ENCODE peak calls at places on chromosomes 12 and 14, in five cellular contexts. I is astrocyte of the spinal cord, W is left ventricle myocardium inferior, S is heart left ventricle, Y is BJ. G is an unnamed sample.

GRCh38 chr12:109637996-109638395 is 64.4 kb downstream of the MVK start:
- DNase-seq in I (no peak), W (no peak), S (no peak), Y (no peak), G (no peak)

GRCh38 chr14:31785574-31785973 is 224.4 kb downstream of the NUBPL start:
- DNase-seq in I (no peak), W (no peak), S (no peak), Y (no peak), G (no peak)

GRCh38 chr12:84891106-84891838 is 21.3 kb downstream of the SLC6A15 start:
- DNase-seq in I (peak), W (no peak), S (no peak), Y (no peak), G (peak)

GRCh38 chr12:84554199-84554723 is 358.3 kb downstream of the SLC6A15 start:
- DNase-seq in I (no peak), W (no peak), S (no peak), Y (no peak), G (no peak)

GRCh38 chr14:23483216-23483854 is 13.8 kb downstream of the NGDN start:
- DNase-seq in I (no peak), W (no peak), S (no peak), Y (no peak), G (peak)

GRCh38 chr12:3135522-3136461 is 58.6 kb downstream of the TSPAN9 start:
- DNase-seq in I (peak), W (no peak), S (no peak), Y (no peak), G (peak)

GRCh38 chr12:121033625-121034349 is 5.3 kb downstream of the OASL start:
- DNase-seq in I (peak), W (no peak), S (no peak), Y (no peak), G (peak)

GRCh38 chr14:68888883-68889282 is 90.2 kb downstream of the ACTN1 start:
- DNase-seq in I (no peak), W (no peak), S (no peak), Y (no peak), G (peak)

GRCh38 chr12:65821336-65821735 is 2.9 kb upstream of the HMGA2 start:
- DNase-seq in I (no peak), W (no peak), S (no peak), Y (no peak), G (no peak)

GRCh38 chr14:21398901-21399300 is 15.1 kb upstream of the SUPT16H start:
- DNase-seq in I (no peak), W (no peak), S (no peak), Y (no peak), G (no peak)

GRCh38 chr12:9827209-9827888 is at the start of gene KLRF1:
- DNase-seq in I (no peak), W (no peak), S (no peak), Y (no peak), G (no peak)

GRCh38 chr14:57388072-57388471 is 2.3 kb upstream of the NAA30 start:
- DNase-seq in I (no peak), W (no peak), S (no peak), Y (no peak), G (no peak)

GRCh38 chr12:26741828-26742227 is 91.2 kb downstream of the ITPR2 start:
- DNase-seq in I (no peak), W (no peak), S (no peak), Y (no peak), G (no peak)

GRCh38 chr14:30855345-30856037 is 18.9 kb upstream of the COCH start:
- DNase-seq in I (no peak), W (no peak), S (no peak), Y (no peak), G (no peak)

GRCh38 chr14:20808084-20808483 is 5.4 kb upstream of the RNASE1 start:
- DNase-seq in I (no peak), W (no peak), S (no peak), Y (no peak), G (no peak)

GRCh38 chr12:2641209-2641608 is 153.6 kb upstream of the FKBP4 start:
- DNase-seq in I (peak), W (no peak), S (no peak), Y (no peak), G (peak)

GRCh38 chr12:44003721-44004120 is 167.8 kb downstream of the TMEM117 start:
- DNase-seq in I (no peak), W (no peak), S (no peak), Y (no peak), G (no peak)

GRCh38 chr12:68479261-68479581 is 131.5 kb upstream of the RAP1B start:
- DNase-seq in I (peak), W (no peak), S (no peak), Y (peak), G (peak)

GRCh38 chr12:52347546-52348510 is 19.5 kb downstream of the KRT85 start:
- DNase-seq in I (no peak), W (no peak), S (no peak), Y (no peak), G (no peak)

GRCh38 chr12:49273726-49274395 is 9.0 kb downstream of the TUBA1C start:
- DNase-seq in I (no peak), W (no peak), S (no peak), Y (no peak), G (no peak)

GRCh38 chr12:30968211-30968610 is 41.7 kb downstream of the TSPAN11 start:
- DNase-seq in I (no peak), W (no peak), S (peak), Y (no peak), G (no peak)

GRCh38 chr12:125610971-125611370 is 545.7 kb downstream of the AACS start:
- DNase-seq in I (no peak), W (no peak), S (no peak), Y (no peak), G (no peak)

GRCh38 chr14:36442824-36443241 is 77.2 kb downstream of the NKX2-1 start:
- DNase-seq in I (no peak), W (no peak), S (no peak), Y (no peak), G (no peak)

GRCh38 chr12:113955109-113955970 is 10.8 kb downstream of the RBM19 start:
- DNase-seq in I (no peak), W (no peak), S (no peak), Y (no peak), G (peak)

GRCh38 chr14:61699092-61699491 is 3.8 kb downstream of the HIF1A start:
- DNase-seq in I (no peak), W (no peak), S (no peak), Y (no peak), G (peak)

GRCh38 chr14:91067186-91067585 is 6.7 kb upstream of the RPS6KA5 start:
- DNase-seq in I (no peak), W (no peak), S (no peak), Y (no peak), G (no peak)

GRCh38 chr14:29144598-29144997 is 378.0 kb downstream of the FOXG1 start:
- DNase-seq in I (peak), W (no peak), S (no peak), Y (peak), G (peak)

GRCh38 chr12:14696265-14696741 is at the start of gene GUCY2C:
- DNase-seq in I (no peak), W (no peak), S (no peak), Y (no peak), G (no peak)

GRCh38 chr12:56020437-56021189 is at the start of gene IKZF4:
- DNase-seq in I (peak), W (no peak), S (no peak), Y (no peak), G (peak)

GRCh38 chr12:107277850-107278249 is 184.5 kb upstream of the CRY1 start:
- DNase-seq in I (peak), W (no peak), S (no peak), Y (peak), G (peak)

GRCh38 chr12:107287436-107288413 is 194.4 kb upstream of the CRY1 start:
- DNase-seq in I (peak), W (no peak), S (no peak), Y (no peak), G (peak)

GRCh38 chr12:107283652-107284051 is 190.3 kb upstream of the CRY1 start:
- DNase-seq in I (no peak), W (no peak), S (no peak), Y (no peak), G (no peak)

GRCh38 chr12:107288414-107289125 is 195.2 kb upstream of the CRY1 start:
- DNase-seq in I (peak), W (no peak), S (no peak), Y (no peak), G (no peak)

GRCh38 chr12:107282628-107283027 is 189.3 kb upstream of the CRY1 start:
- DNase-seq in I (no peak), W (no peak), S (no peak), Y (no peak), G (peak)
- H3K4me3 ChIP-seq in I (no peak), W (no peak), S (no peak), Y (no peak), G (no peak)

GRCh38 chr14:74048291-74048690 is 29.1 kb downstream of the BBOF1 start:
- DNase-seq in I (peak), W (no peak), S (no peak), Y (no peak), G (peak)
- TF ChIP-seq CTCF in I (peak), W (no peak), S (no peak), Y (no peak), G (peak)

DNA sequence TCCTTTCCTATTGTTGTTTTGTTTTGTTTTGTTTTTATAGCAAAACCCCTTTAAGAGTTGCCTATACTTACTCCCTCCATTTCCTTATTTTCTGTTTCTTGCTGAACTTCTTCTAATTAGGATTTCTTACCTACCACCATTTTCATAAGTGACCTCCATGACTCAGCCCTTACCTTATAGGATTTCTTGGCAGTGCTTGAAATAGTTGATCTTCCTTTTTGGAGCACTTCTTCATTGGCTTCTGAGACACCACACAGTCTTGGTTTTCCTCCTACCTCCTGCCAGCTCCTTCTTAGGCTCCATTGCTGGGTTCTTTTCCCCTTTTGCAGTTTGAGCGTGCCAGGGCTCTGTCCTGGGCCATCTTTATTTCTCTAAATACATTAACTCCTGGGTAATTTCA is 23.4 kb upstream of the EID3 start:
- DNase-seq in I (no peak), W (no peak), S (no peak), Y (no peak), G (no peak)
- H3K4me3 ChIP-seq in I (no peak), W (no peak), S (no peak), Y (peak), G (no peak)

GRCh38 chr12:111100003-111100402 is 179.6 kb upstream of the MYL2 start:
- DNase-seq in I (no peak), W (no peak), S (no peak), Y (no peak), G (no peak)

GRCh38 chr12:111103583-111103982 is 183.2 kb upstream of the MYL2 start:
- DNase-seq in I (no peak), W (no peak), S (no peak), Y (no peak), G (no peak)

GRCh38 chr12:111100554-111100953 is 180.2 kb upstream of the MYL2 start:
- DNase-seq in I (no peak), W (no peak), S (no peak), Y (no peak), G (no peak)

GRCh38 chr12:111101003-111101402 is 180.6 kb upstream of the MYL2 start:
- DNase-seq in I (no peak), W (no peak), S (no peak), Y (no peak), G (no peak)

DNA sequence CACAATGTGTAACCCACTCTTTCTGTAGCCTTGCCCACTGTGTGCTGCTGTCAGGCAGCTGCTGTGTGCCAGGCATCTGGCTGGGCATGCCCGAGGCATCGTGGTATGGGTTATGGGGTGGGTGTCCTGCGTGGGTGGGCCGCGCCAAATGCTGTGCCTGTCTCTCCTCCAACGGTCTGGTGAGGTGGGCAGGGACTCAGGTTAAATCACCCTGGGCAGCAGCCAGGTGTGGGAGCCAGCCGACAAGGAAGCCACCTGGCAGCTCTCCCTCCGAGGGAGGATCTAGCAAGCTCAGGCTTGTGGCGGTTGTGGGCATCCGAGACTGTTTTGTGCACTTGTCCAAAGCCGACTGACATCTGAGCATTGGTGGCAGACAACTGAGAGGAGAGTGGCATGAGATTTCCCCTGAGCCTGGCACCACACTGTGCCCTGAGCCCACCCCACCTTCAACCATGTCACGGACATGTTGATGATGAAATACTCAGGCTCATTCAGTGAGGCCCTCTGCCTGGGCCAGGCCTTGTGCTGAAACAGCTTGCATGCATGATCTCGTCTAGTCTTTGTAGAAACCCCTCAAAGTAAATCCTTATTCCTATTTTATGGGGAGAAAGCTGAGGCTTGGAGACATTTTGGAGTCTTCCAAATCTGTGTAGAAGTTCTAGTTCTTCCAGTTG is 181.8 kb upstream of the MYL2 start:
- DNase-seq in I (no peak), W (no peak), S (no peak), Y (no peak), G (no peak)
- TF ChIP-seq CTCF in I (no peak), W (no peak), S (no peak), Y (no peak), G (no peak)

DNA sequence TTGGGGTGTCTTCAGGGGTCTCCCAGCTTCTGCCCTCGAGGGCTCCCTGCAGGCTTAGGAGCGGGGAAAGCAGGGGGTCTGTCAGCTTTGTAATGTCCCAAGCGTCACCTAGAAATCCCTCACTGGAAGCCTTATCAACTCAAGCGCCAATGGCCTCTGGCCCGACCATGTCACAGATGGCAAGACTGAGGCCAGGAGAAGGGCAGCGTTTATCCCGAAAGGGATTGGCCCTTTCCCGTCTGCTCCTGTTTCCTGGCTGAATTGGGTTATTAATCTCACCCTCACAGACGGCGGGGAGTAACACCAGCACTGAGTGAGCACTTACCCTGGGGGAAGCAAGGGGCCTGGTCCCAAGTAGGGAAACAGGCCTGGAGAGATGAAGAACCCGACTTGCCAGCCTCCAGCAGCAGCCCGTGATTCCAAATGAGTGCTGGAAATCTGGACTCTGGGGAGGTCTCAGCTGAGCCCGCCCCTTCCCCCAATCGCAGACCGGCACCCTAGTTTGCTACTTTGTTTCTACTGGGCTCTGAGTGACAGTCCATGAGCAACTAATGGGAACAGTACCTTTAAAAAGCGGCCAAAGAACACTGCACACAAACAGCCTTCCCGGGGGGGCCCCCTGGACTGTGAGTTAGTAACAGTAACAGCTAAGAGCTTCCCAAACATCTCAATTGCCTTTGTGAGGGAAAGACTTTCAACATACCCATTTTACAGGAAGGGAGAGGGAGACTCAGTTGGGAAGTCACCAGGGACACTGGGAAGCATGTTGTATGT is 2.1 kb upstream of the NCOR2 start:
- DNase-seq in I (peak), W (no peak), S (no peak), Y (no peak), G (peak)
- H3K4me3 ChIP-seq in I (no peak), W (no peak), S (no peak), Y (no peak), G (no peak)

GRCh38 chr12:117718559-117718958 is 250.2 kb downstream of the KSR2 start:
- DNase-seq in I (no peak), W (no peak), S (peak), Y (no peak), G (no peak)
- TF ChIP-seq CTCF in I (no peak), W (no peak), S (no peak), Y (no peak), G (no peak)

GRCh38 chr12:112828534-112828933 is 37.0 kb downstream of the RPH3A start:
- DNase-seq in I (no peak), W (no peak), S (no peak), Y (no peak), G (no peak)
- H3K4me3 ChIP-seq in I (no peak), W (no peak), S (no peak), Y (no peak), G (no peak)

DNA sequence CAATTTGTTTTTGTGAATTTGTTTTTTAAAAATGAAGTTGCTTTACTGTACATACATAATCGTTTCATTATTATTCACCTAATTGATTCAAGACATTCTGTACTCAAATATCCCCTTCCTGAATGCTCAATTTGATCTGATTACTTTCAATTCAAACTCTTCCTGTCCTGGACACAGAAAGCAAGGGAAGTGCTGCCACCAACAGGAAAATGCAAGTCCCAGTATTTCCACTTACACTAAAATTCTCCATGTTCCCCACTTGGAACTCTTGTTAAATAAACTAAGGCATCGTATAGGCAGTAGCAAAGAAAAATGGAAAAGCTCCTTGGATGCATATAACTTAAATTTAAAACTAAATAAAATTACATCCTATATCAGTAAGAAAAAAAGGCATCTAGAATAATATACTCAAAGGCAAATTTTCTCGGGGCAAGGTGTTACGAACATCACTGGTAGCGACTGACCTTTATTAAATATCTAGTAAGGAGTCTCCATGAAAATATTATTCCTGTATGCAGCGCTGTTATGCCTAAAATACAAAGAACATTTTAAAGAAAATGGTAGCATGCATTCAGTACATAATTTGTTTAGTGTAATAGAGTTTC is 72.0 kb upstream of the DBX2 start:
- DNase-seq in I (peak), W (no peak), S (no peak), Y (no peak), G (peak)
- TF ChIP-seq CTCF in I (peak), W (peak), S (peak), Y (peak), G (peak)

DNA sequence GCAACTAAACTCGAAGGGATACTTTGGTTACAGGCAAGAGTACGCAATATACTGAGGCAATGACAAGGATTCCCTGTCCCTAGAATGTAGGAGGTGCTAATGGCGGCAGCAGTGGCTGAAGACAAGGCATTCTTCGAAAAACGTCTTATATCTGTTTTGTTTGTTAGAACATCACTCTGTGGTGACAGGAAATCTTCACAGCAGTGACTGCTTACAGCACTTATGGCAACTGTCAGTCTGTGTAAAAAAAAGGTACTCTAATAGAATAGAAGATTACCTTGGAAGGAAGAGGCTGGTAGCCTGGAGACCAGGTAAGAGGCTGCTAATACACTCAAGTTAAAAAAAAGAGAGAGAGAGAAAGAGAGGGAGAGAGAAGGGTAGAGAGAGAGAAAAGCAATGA is 131.7 kb downstream of the ST8SIA1 start:
- DNase-seq in I (no peak), W (no peak), S (no peak), Y (no peak), G (no peak)
- H3K4me3 ChIP-seq in I (no peak), W (no peak), S (no peak), Y (no peak), G (no peak)